ENCODE peak calls at places on chromosomes 12 and 14, in six cellular contexts. C, N, R, A, O and Z are unnamed samples.

GRCh38 chr12:131592972-131593371 is 117.9 kb upstream of the SFSWAP start:
- DNase-seq in C (no peak), R (no peak), A (peak), N (no peak), O (peak), Z (no peak)

GRCh38 chr14:37429618-37430017 is 165.4 kb downstream of the FOXA1 start:
- DNase-seq in O (no peak), A (no peak), N (no peak), R (no peak), C (no peak), Z (no peak)

GRCh38 chr12:2052861-2053674 is at the start of gene CACNA1C:
- DNase-seq in C (peak), O (peak), R (peak), A (peak), N (peak), Z (no peak)

GRCh38 chr12:8913702-8914032 is 642 bp upstream of the PHC1 start:
- DNase-seq in O (no peak), N (no peak), A (no peak), C (no peak), R (no peak), Z (no peak)

GRCh38 chr14:88562831-88563686 is at the start of gene ZC3H14:
- DNase-seq in O (peak), N (peak), A (peak), C (peak), R (peak), Z (peak)

GRCh38 chr14:75144944-75145343 is 18.1 kb upstream of the NEK9 start:
- DNase-seq in C (no peak), R (no peak), N (no peak), O (no peak), A (no peak), Z (no peak)

GRCh38 chr14:92408186-92408585 is 85.2 kb downstream of the SLC24A4 start:
- DNase-seq in C (peak), A (no peak), N (no peak), R (no peak), O (no peak), Z (no peak)

GRCh38 chr14:50001999-50002925 is 109.4 kb downstream of the ARF6 start:
- DNase-seq in O (peak), R (peak), C (peak), A (peak), N (no peak), Z (peak)

GRCh38 chr14:89232366-89233070 is 184.5 kb downstream of the FOXN3 start:
- DNase-seq in C (no peak), O (no peak), R (no peak), N (no peak), A (no peak), Z (no peak)

GRCh38 chr14:65297744-65298143 is 114.8 kb upstream of the FUT8 start:
- DNase-seq in R (no peak), A (no peak), C (peak), O (no peak), N (no peak), Z (no peak)

GRCh38 chr12:49644620-49644994 is 21.2 kb downstream of the PRPF40B start:
- DNase-seq in A (peak), C (peak), O (peak), R (peak), N (peak), Z (peak)

GRCh38 chr12:4246116-4246515 is 27.4 kb upstream of the CCND2 start:
- DNase-seq in N (no peak), O (no peak), A (peak), R (no peak), C (no peak), Z (no peak)

GRCh38 chr14:23153891-23154796 is 29.3 kb downstream of the SLC7A8 start:
- DNase-seq in O (peak), R (no peak), N (peak), A (no peak), C (no peak), Z (no peak)

GRCh38 chr12:4915752-4916151 is 6.0 kb downstream of the KCNA1 start:
- DNase-seq in N (no peak), A (no peak), O (no peak), C (no peak), R (no peak), Z (no peak)

GRCh38 chr12:116430911-116431565 is 128.1 kb upstream of the MAP1LC3B2 start:
- DNase-seq in A (no peak), O (no peak), C (no peak), N (no peak), R (no peak), Z (no peak)

GRCh38 chr12:49198431-49199155 is 9.7 kb upstream of the TUBA1A start:
- DNase-seq in O (peak), R (no peak), C (peak), N (no peak), A (no peak), Z (no peak)

GRCh38 chr12:57151741-57152407 is 4.5 kb upstream of the LRP1-AS start:
- DNase-seq in N (no peak), C (no peak), A (no peak), R (no peak), O (peak), Z (no peak)

GRCh38 chr12:50017047-50017446 is 8.2 kb downstream of the RACGAP1 start:
- DNase-seq in C (peak), N (no peak), R (no peak), A (no peak), O (peak), Z (no peak)

GRCh38 chr14:90060965-90061848 is 587 bp upstream of the KCNK13 start:
- DNase-seq in O (peak), A (peak), C (no peak), R (no peak), N (no peak), Z (no peak)

GRCh38 chr14:71713061-71713850 is 219.0 kb upstream of the RGS6 start:
- DNase-seq in C (no peak), A (no peak), O (no peak), N (no peak), R (no peak), Z (no peak)